ENCODE peak calls at places on chromosomes 1 and 21, in nine cellular contexts. S is CD8-positive, alpha-beta memory T cell; K is head of caudate nucleus; D is amygdala; A is ELR; E is AG08396; G is GM20000; Y is left lung; L is HFFc6. W is an unnamed sample.

GRCh38 chr1:95903060-95903459 is 669.0 kb downstream of the RWDD3 start:
- DNase-seq in S (no peak), K (no peak), D (no peak), A (no peak), E (no peak), G (no peak), Y (no peak), L (no peak), W (no peak)

GRCh38 chr1:181149326-181150000 is 61.0 kb downstream of the IER5 start:
- DNase-seq in S (peak; percentile 60), K (no peak), D (no peak), A (no peak), E (no peak), G (peak; percentile 51), Y (no peak), L (no peak), W (peak; percentile 79)

GRCh38 chr21:25127811-25128210 is 479.5 kb downstream of the MRPL39 start:
- DNase-seq in S (no peak), K (no peak), D (no peak), A (no peak), E (no peak), G (no peak), Y (no peak), L (no peak), W (no peak)

GRCh38 chr1:31224102-31224501 is 15.6 kb downstream of the NKAIN1 start:
- DNase-seq in S (no peak), K (no peak), D (no peak), A (no peak), E (no peak), G (no peak), Y (no peak), L (no peak), W (no peak)

GRCh38 chr1:40312238-40313205 is 4.6 kb downstream of the COL9A2 start:
- DNase-seq in S (no peak), K (no peak), D (no peak), A (no peak), E (peak; percentile 3), G (peak; percentile 90), Y (peak; percentile 80), L (no peak), W (no peak)

GRCh38 chr1:29581256-29581655 is 344.9 kb downstream of the PTPRU start:
- DNase-seq in S (no peak), K (no peak), D (no peak), A (no peak), E (no peak), G (no peak), Y (no peak), L (no peak), W (no peak)

GRCh38 chr1:220999872-221000863 is 120.9 kb downstream of the HLX start:
- DNase-seq in S (no peak), K (no peak), D (no peak), A (no peak), E (no peak), G (no peak), Y (peak; percentile 50), L (no peak), W (no peak)

GRCh38 chr1:92511541-92511940 is 24.8 kb upstream of the GFI1 start:
- DNase-seq in S (no peak), K (no peak), D (no peak), A (no peak), E (no peak), G (no peak), Y (no peak), L (no peak), W (no peak)

W was measured in NAMALWA.